ENCODE peak calls at places on chromosome 9, in nine cellular contexts. N is sciatic nerve; V is AG09319; O is H4; I is AML-193; E is activated CD4-positive, alpha-beta T cell treated with anti-CD3 and anti-CD28 coated beads for 24 hours; P is cardiac muscle cell; F is GM19239; T is left ventricle myocardium inferior. W is an unnamed sample.

GRCh38 chr9:113853333-113853732 is 22.8 kb upstream of the ZNF618 start:
- DNase-seq in N (no peak), V (no peak), O (no peak), I (peak; percentile 14), E (no peak), P (peak; percentile 15), F (no peak), T (no peak), W (no peak)

GRCh38 chr9:136175745-136176290 is 29.1 kb downstream of the LHX3 start:
- DNase-seq in N (no peak), V (no peak), O (no peak), I (no peak), E (no peak), P (no peak), F (no peak), T (no peak), W (no peak)

GRCh38 chr9:113763429-113763828 is 112.7 kb upstream of the ZNF618 start:
- DNase-seq in N (no peak), V (no peak), O (no peak), I (no peak), E (no peak), P (no peak), F (no peak), T (no peak), W (no peak)

GRCh38 chr9:133862585-133863041 is 124.5 kb upstream of the SARDH start:
- DNase-seq in N (peak; percentile 78), V (no peak), O (no peak), I (no peak), E (no peak), P (no peak), F (no peak), T (peak; percentile 54), W (no peak)

GRCh38 chr9:122827759-122828090 is 663 bp downstream of the PDCL start:
- DNase-seq in N (no peak), V (no peak), O (no peak), I (no peak), E (no peak), P (peak; percentile 57), F (no peak), T (no peak), W (no peak)

GRCh38 chr9:98881356-98881755 is 62.4 kb upstream of the COL15A1 start:
- DNase-seq in N (peak; percentile 22), V (no peak), O (no peak), I (no peak), E (no peak), P (no peak), F (no peak), T (no peak), W (no peak)

GRCh38 chr9:31730398-31730797 is 654.0 kb upstream of the ACO1 start:
- DNase-seq in N (no peak), V (no peak), O (no peak), I (no peak), E (no peak), P (no peak), F (no peak), T (no peak), W (no peak)

GRCh38 chr9:127915325-127915752 is 1.5 kb downstream of the ST6GALNAC4 start:
- DNase-seq in N (no peak), V (no peak), O (no peak), I (no peak), E (no peak), P (no peak), F (no peak), T (no peak), W (no peak)

GRCh38 chr9:32701321-32702022 is 66.0 kb upstream of the TAF1L start:
- DNase-seq in N (no peak), V (no peak), O (no peak), I (no peak), E (no peak), P (no peak), F (no peak), T (no peak), W (no peak)

GRCh38 chr9:113654605-113655193 is 191.2 kb downstream of the RGS3 start:
- DNase-seq in N (peak; percentile 74), V (peak; percentile 18), O (no peak), I (no peak), E (no peak), P (no peak), F (no peak), T (peak; percentile 77), W (no peak)

GRCh38 chr9:114376586-114376985 is 11.2 kb downstream of the AKNA start:
- DNase-seq in N (no peak), V (no peak), O (no peak), I (no peak), E (no peak), P (no peak), F (no peak), T (no peak), W (no peak)

GRCh38 chr9:84949258-84949657 is 279.7 kb downstream of the NTRK2 start:
- DNase-seq in N (no peak), V (no peak), O (no peak), I (no peak), E (no peak), P (no peak), F (no peak), T (no peak), W (no peak)

GRCh38 chr9:127684576-127684975 is 22.2 kb upstream of the CFAP157 start:
- DNase-seq in N (no peak), V (no peak), O (no peak), I (no peak), E (no peak), P (no peak), F (no peak), T (no peak), W (no peak)

GRCh38 chr9:70639853-70640814 is 225.7 kb upstream of the KLF9 start:
- DNase-seq in N (no peak), V (peak; percentile 14), O (peak; percentile 49), I (peak; percentile 21), E (no peak), P (peak; percentile 60), F (no peak), T (no peak), W (peak; percentile 14)

GRCh38 chr9:76729980-76730737 is 34.1 kb upstream of the PCA3 start:
- DNase-seq in N (no peak), V (no peak), O (no peak), I (no peak), E (no peak), P (no peak), F (no peak), T (no peak), W (no peak)

GRCh38 chr9:113687680-113688371 is 188.3 kb upstream of the ZNF618 start:
- DNase-seq in N (no peak), V (no peak), O (no peak), I (no peak), E (no peak), P (peak; percentile 14), F (no peak), T (no peak), W (no peak)

W was measured in BJ.